ENCODE peak calls at places on chromosomes 5 and 9, in ten cellular contexts. One of them, this sample, is unnamed.

GRCh38 chr9:75642522-75642921 is 248.0 kb upstream of the PCSK5 start:
- DNase-seq in uterus: no peak
- DNase-seq in BJ: no peak
- DNase-seq in A549: no peak
- DNase-seq in heart right ventricle: no peak
- DNase-seq in fibroblast of mammary gland: no peak
- DNase-seq in tibial artery: no peak
- DNase-seq in PC-3: no peak
- DNase-seq in HL-60: no peak
- DNase-seq in mammary epithelial cell: no peak
- DNase-seq in this sample: no peak

GRCh38 chr5:62340392-62340791 is 34.4 kb downstream of the KIF2A start:
- DNase-seq in HL-60: no peak
- DNase-seq in PC-3: peak
- DNase-seq in mammary epithelial cell: no peak
- DNase-seq in BJ: no peak
- DNase-seq in tibial artery: no peak
- DNase-seq in fibroblast of mammary gland: peak
- DNase-seq in A549: peak
- DNase-seq in heart right ventricle: no peak
- DNase-seq in uterus: no peak
- DNase-seq in this sample: no peak

GRCh38 chr9:135526730-135527571 is 5.7 kb downstream of the LCN1 start:
- DNase-seq in mammary epithelial cell: no peak
- DNase-seq in PC-3: no peak
- DNase-seq in HL-60: no peak
- DNase-seq in heart right ventricle: no peak
- DNase-seq in BJ: no peak
- DNase-seq in tibial artery: peak
- DNase-seq in uterus: no peak
- DNase-seq in fibroblast of mammary gland: no peak
- DNase-seq in A549: peak
- DNase-seq in this sample: no peak

GRCh38 chr5:140800816-140801493 is at the start of gene PCDHA3:
- DNase-seq in fibroblast of mammary gland: peak
- DNase-seq in uterus: no peak
- DNase-seq in PC-3: no peak
- DNase-seq in heart right ventricle: no peak
- DNase-seq in mammary epithelial cell: peak
- DNase-seq in tibial artery: peak
- DNase-seq in HL-60: no peak
- DNase-seq in BJ: no peak
- DNase-seq in A549: peak
- DNase-seq in this sample: no peak

GRCh38 chr9:78280982-78281668 is 15.8 kb upstream of the PSAT1 start:
- DNase-seq in PC-3: no peak
- DNase-seq in BJ: no peak
- DNase-seq in HL-60: peak
- DNase-seq in fibroblast of mammary gland: peak
- DNase-seq in heart right ventricle: peak
- DNase-seq in mammary epithelial cell: no peak
- DNase-seq in uterus: peak
- DNase-seq in A549: no peak
- DNase-seq in tibial artery: peak
- DNase-seq in this sample: no peak

GRCh38 chr9:125609744-125610143 is 97.3 kb downstream of the MAPKAP1 start:
- DNase-seq in mammary epithelial cell: no peak
- DNase-seq in PC-3: no peak
- DNase-seq in uterus: no peak
- DNase-seq in fibroblast of mammary gland: no peak
- DNase-seq in BJ: no peak
- DNase-seq in A549: no peak
- DNase-seq in heart right ventricle: no peak
- DNase-seq in tibial artery: no peak
- DNase-seq in HL-60: no peak
- DNase-seq in this sample: no peak

GRCh38 chr9:132585954-132586829 is 3.8 kb downstream of the BARHL1 start:
- DNase-seq in PC-3: no peak
- DNase-seq in uterus: no peak
- DNase-seq in heart right ventricle: no peak
- DNase-seq in fibroblast of mammary gland: no peak
- DNase-seq in HL-60: peak
- DNase-seq in BJ: no peak
- DNase-seq in mammary epithelial cell: no peak
- DNase-seq in tibial artery: no peak
- DNase-seq in A549: no peak
- DNase-seq in this sample: no peak

GRCh38 chr5:10789021-10789420 is 28.0 kb upstream of the DAP start:
- DNase-seq in HL-60: no peak
- DNase-seq in fibroblast of mammary gland: peak
- DNase-seq in tibial artery: no peak
- DNase-seq in PC-3: peak
- DNase-seq in mammary epithelial cell: no peak
- DNase-seq in heart right ventricle: no peak
- DNase-seq in BJ: peak
- DNase-seq in uterus: peak
- DNase-seq in A549: no peak
- DNase-seq in this sample: peak

GRCh38 chr9:137095664-137096517 is 9.1 kb downstream of the MAN1B1 start:
- DNase-seq in HL-60: no peak
- DNase-seq in A549: no peak
- DNase-seq in PC-3: no peak
- DNase-seq in BJ: no peak
- DNase-seq in tibial artery: no peak
- DNase-seq in fibroblast of mammary gland: no peak
- DNase-seq in uterus: no peak
- DNase-seq in mammary epithelial cell: no peak
- DNase-seq in heart right ventricle: no peak
- DNase-seq in this sample: no peak

GRCh38 chr5:148163345-148163744 is 5.0 kb upstream of the SPINK14 start:
- DNase-seq in A549: no peak
- DNase-seq in PC-3: no peak
- DNase-seq in fibroblast of mammary gland: no peak
- DNase-seq in uterus: no peak
- DNase-seq in tibial artery: no peak
- DNase-seq in heart right ventricle: no peak
- DNase-seq in HL-60: no peak
- DNase-seq in mammary epithelial cell: no peak
- DNase-seq in BJ: no peak
- DNase-seq in this sample: no peak

GRCh38 chr9:684950-685340 is 156.6 kb upstream of the DMRT1 start:
- DNase-seq in BJ: no peak
- DNase-seq in A549: no peak
- DNase-seq in PC-3: peak
- DNase-seq in heart right ventricle: no peak
- DNase-seq in fibroblast of mammary gland: peak
- DNase-seq in uterus: no peak
- DNase-seq in mammary epithelial cell: peak
- DNase-seq in HL-60: no peak
- DNase-seq in tibial artery: no peak
- DNase-seq in this sample: peak

GRCh38 chr5:127899214-127899610 is 184.4 kb upstream of the SLC12A2 start:
- DNase-seq in A549: no peak
- DNase-seq in mammary epithelial cell: peak
- DNase-seq in PC-3: no peak
- DNase-seq in tibial artery: no peak
- DNase-seq in HL-60: no peak
- DNase-seq in BJ: no peak
- DNase-seq in fibroblast of mammary gland: peak
- DNase-seq in uterus: no peak
- DNase-seq in heart right ventricle: no peak
- DNase-seq in this sample: no peak

DNA sequence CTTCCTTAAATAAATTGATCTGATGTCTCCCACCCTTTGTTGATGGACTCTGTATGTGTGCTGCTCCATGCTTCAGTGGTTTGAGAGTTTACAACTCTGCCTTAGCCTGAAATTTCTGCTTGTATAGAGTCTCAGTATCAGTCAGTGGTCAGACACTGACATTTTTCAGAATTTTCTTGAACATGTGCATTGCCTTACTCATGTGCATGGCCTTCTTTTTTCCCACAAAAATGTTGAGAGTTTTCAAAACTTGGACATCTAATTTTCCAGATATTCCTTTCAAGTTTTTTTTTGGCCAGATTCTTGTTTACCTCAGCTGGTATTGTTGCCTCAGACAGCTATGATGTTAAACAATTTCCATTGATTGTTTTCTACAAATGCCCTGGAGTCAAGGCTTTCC is 427.1 kb upstream of the CHD1 start:
- DNase-seq in BJ: no peak
- DNase-seq in fibroblast of mammary gland: no peak
- DNase-seq in PC-3: no peak
- DNase-seq in mammary epithelial cell: no peak
- DNase-seq in heart right ventricle: no peak
- DNase-seq in tibial artery: no peak
- DNase-seq in uterus: no peak
- DNase-seq in HL-60: no peak
- DNase-seq in A549: no peak
- DNase-seq in this sample: no peak
- TF ChIP-seq CTCF in BJ: no peak
- TF ChIP-seq CTCF in fibroblast of mammary gland: no peak
- TF ChIP-seq CTCF in PC-3: no peak
- TF ChIP-seq CTCF in mammary epithelial cell: no peak
- TF ChIP-seq CTCF in heart right ventricle: no peak
- TF ChIP-seq CTCF in tibial artery: no peak
- TF ChIP-seq CTCF in uterus: no peak
- TF ChIP-seq CTCF in HL-60: no peak
- TF ChIP-seq CTCF in A549: no peak
- TF ChIP-seq CTCF in this sample: no peak

DNA sequence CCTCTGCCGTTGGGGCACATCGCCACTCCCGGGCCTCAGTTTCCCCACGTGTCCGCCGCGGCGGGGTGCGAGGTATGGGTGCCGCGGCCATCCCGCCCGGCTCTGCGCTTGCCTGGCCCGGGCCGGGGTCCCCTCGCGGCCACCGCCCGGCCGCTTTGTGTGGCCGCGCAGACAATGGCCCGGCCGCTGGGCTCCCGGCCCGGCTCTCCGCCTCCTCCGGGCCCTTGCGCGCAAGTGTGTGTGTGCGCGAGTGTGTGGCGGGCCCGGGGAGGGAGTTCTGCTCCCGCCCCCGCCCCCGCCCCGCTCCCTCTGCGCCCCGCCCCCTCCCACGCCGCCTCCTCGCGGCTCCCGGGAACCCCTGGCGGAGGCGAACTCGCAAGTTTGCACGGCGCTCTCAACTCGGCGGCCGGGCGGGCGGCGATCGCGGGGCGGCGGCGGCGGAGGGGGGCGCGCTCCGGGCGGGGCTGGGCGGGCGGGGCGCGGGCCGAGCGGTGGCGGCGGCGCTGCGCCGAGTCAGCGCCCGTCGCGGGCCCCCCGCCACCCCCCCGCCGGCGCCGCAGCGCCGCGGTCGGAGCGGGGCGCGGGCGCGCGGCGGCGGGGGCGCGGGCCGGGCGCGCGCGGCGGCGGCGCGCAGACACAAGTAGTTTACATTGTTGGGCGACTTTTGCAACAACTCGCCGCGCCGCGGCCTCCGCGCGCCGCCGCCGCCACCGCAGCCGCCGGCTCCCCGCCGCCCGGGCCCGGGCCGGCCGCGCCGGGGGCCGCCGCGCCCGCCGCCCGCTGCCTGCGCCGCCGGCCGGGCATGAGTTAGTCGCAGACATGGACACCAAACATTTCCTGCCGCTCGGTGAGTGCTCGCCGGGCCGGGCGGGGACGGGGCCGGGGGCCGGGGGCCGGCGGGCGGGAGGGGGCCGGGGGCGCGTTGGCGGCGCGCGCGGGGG is at the start of gene RXRA:
- DNase-seq in PC-3: peak
- DNase-seq in fibroblast of mammary gland: peak
- DNase-seq in uterus: peak
- DNase-seq in tibial artery: peak
- DNase-seq in mammary epithelial cell: peak
- DNase-seq in HL-60: peak
- DNase-seq in BJ: no peak
- DNase-seq in A549: peak
- DNase-seq in heart right ventricle: peak
- DNase-seq in this sample: peak
- TF ChIP-seq CTCF in PC-3: no peak
- TF ChIP-seq CTCF in fibroblast of mammary gland: no peak
- TF ChIP-seq CTCF in uterus: peak
- TF ChIP-seq CTCF in tibial artery: no peak
- TF ChIP-seq CTCF in mammary epithelial cell: no peak
- TF ChIP-seq CTCF in HL-60: no peak
- TF ChIP-seq CTCF in BJ: peak
- TF ChIP-seq CTCF in A549: no peak
- TF ChIP-seq CTCF in heart right ventricle: no peak
- TF ChIP-seq CTCF in this sample: peak

GRCh38 chr9:112115109-112115508 is 60.0 kb downstream of the SUSD1 start:
- DNase-seq in uterus: no peak
- DNase-seq in mammary epithelial cell: no peak
- DNase-seq in BJ: no peak
- DNase-seq in PC-3: no peak
- DNase-seq in tibial artery: no peak
- DNase-seq in fibroblast of mammary gland: no peak
- DNase-seq in A549: no peak
- DNase-seq in HL-60: no peak
- DNase-seq in heart right ventricle: no peak
- DNase-seq in this sample: no peak

GRCh38 chr9:112111461-112111860 is 63.6 kb downstream of the SUSD1 start:
- DNase-seq in mammary epithelial cell: no peak
- DNase-seq in tibial artery: no peak
- DNase-seq in fibroblast of mammary gland: no peak
- DNase-seq in BJ: no peak
- DNase-seq in PC-3: no peak
- DNase-seq in HL-60: no peak
- DNase-seq in A549: no peak
- DNase-seq in uterus: no peak
- DNase-seq in heart right ventricle: no peak
- DNase-seq in this sample: no peak

GRCh38 chr9:112112519-112112918 is 62.6 kb downstream of the SUSD1 start:
- DNase-seq in fibroblast of mammary gland: peak
- DNase-seq in uterus: no peak
- DNase-seq in mammary epithelial cell: peak
- DNase-seq in A549: peak
- DNase-seq in BJ: peak
- DNase-seq in heart right ventricle: no peak
- DNase-seq in PC-3: peak
- DNase-seq in tibial artery: no peak
- DNase-seq in HL-60: no peak
- DNase-seq in this sample: peak

GRCh38 chr9:112110773-112111106 is 64.4 kb downstream of the SUSD1 start:
- DNase-seq in tibial artery: no peak
- DNase-seq in A549: no peak
- DNase-seq in BJ: no peak
- DNase-seq in PC-3: no peak
- DNase-seq in fibroblast of mammary gland: no peak
- DNase-seq in heart right ventricle: no peak
- DNase-seq in HL-60: no peak
- DNase-seq in uterus: no peak
- DNase-seq in mammary epithelial cell: no peak
- DNase-seq in this sample: no peak

GRCh38 chr9:112112941-112113399 is 62.1 kb downstream of the SUSD1 start:
- DNase-seq in mammary epithelial cell: peak
- DNase-seq in HL-60: no peak
- DNase-seq in fibroblast of mammary gland: no peak
- DNase-seq in BJ: no peak
- DNase-seq in tibial artery: no peak
- DNase-seq in heart right ventricle: no peak
- DNase-seq in PC-3: peak
- DNase-seq in A549: peak
- DNase-seq in uterus: no peak
- DNase-seq in this sample: no peak
- TF ChIP-seq CTCF in mammary epithelial cell: peak
- TF ChIP-seq CTCF in HL-60: no peak
- TF ChIP-seq CTCF in fibroblast of mammary gland: peak
- TF ChIP-seq CTCF in BJ: peak
- TF ChIP-seq CTCF in tibial artery: peak
- TF ChIP-seq CTCF in heart right ventricle: no peak
- TF ChIP-seq CTCF in PC-3: peak
- TF ChIP-seq CTCF in A549: peak
- TF ChIP-seq CTCF in uterus: peak
- TF ChIP-seq CTCF in this sample: peak

GRCh38 chr9:87533291-87533690 is 35.6 kb downstream of the DAPK1 start:
- DNase-seq in HL-60: no peak
- DNase-seq in tibial artery: no peak
- DNase-seq in mammary epithelial cell: no peak
- DNase-seq in fibroblast of mammary gland: no peak
- DNase-seq in uterus: no peak
- DNase-seq in A549: no peak
- DNase-seq in PC-3: no peak
- DNase-seq in heart right ventricle: no peak
- DNase-seq in BJ: no peak
- DNase-seq in this sample: no peak
- TF ChIP-seq CTCF in HL-60: no peak
- TF ChIP-seq CTCF in tibial artery: no peak
- TF ChIP-seq CTCF in mammary epithelial cell: peak
- TF ChIP-seq CTCF in fibroblast of mammary gland: no peak
- TF ChIP-seq CTCF in uterus: no peak
- TF ChIP-seq CTCF in A549: no peak
- TF ChIP-seq CTCF in PC-3: no peak
- TF ChIP-seq CTCF in heart right ventricle: no peak
- TF ChIP-seq CTCF in BJ: no peak
- TF ChIP-seq CTCF in this sample: no peak